ENCODE peak calls at places on chromosome 7, in six cellular contexts. M is OCI-LY7, Y is transverse colon, P is stomach, H is lower lobe of right lung, E is neural progenitor cell. N is an unnamed sample. For H3K4me1, the result is how much of the 10 kb centered on the place peaks cover.

GRCh38 chr7:133491846-133492652 is 239.2 kb downstream of the EXOC4 start:
- DNase-seq in M (no peak), Y (no peak), P (no peak), H (no peak), E (no peak), N (no peak)

GRCh38 chr7:105698531-105698930 is 117.2 kb upstream of the EFCAB10 start:
- DNase-seq in M (no peak), Y (no peak), P (no peak), H (no peak), E (no peak), N (no peak)

GRCh38 chr7:157476654-157477549 is 140.1 kb downstream of the DNAJB6 start:
- DNase-seq in M (no peak), Y (no peak), P (no peak), H (peak), E (no peak), N (no peak)

GRCh38 chr7:26188291-26188999 is 12.1 kb downstream of the HNRNPA2B1 start:
- DNase-seq in M (no peak), Y (no peak), P (no peak), H (no peak), E (no peak), N (no peak)

GRCh38 chr7:38681882-38682281 is 50.7 kb upstream of the AMPH start:
- DNase-seq in M (no peak), Y (no peak), P (no peak), H (no peak), E (no peak), N (no peak)

GRCh38 chr7:21603972-21604749 is 61.3 kb downstream of the DNAH11 start:
- DNase-seq in M (no peak), Y (no peak), P (no peak), H (no peak), E (no peak), N (no peak)

GRCh38 chr7:100655908-100656674 is at the start of gene ACTL6B:
- DNase-seq in M (no peak), Y (peak), P (peak), H (peak), E (peak), N (no peak)

GRCh38 chr7:28096713-28097112 is 83.9 kb downstream of the JAZF1 start:
- DNase-seq in M (peak), Y (peak), P (peak), H (no peak), E (peak), N (no peak)

GRCh38 chr7:134737561-134738353 is 41.7 kb upstream of the CALD1 start:
- DNase-seq in M (no peak), Y (no peak), P (no peak), H (no peak), E (no peak), N (no peak)

GRCh38 chr7:30164567-30164966 is 29.8 kb downstream of the MTURN start:
- DNase-seq in M (peak), Y (no peak), P (no peak), H (no peak), E (peak), N (no peak)

GRCh38 chr7:107210400-107210799 is 41.6 kb downstream of the HBP1 start:
- DNase-seq in M (peak), Y (no peak), P (no peak), H (no peak), E (no peak), N (no peak)

GRCh38 chr7:83040454-83040853 is 122.2 kb downstream of the PCLO start:
- DNase-seq in M (no peak), Y (no peak), P (no peak), H (no peak), E (no peak), N (no peak)

GRCh38 chr7:129202058-129202777 is 13.8 kb downstream of the SMO start:
- DNase-seq in M (no peak), Y (no peak), P (no peak), H (no peak), E (no peak), N (no peak)

GRCh38 chr7:97555845-97556431 is 175.9 kb upstream of the TAC1 start:
- DNase-seq in M (no peak), Y (no peak), P (no peak), H (no peak), E (peak), N (no peak)

GRCh38 chr7:40753455-40753854 is 618.6 kb downstream of the SUGCT start:
- DNase-seq in M (no peak), Y (no peak), P (no peak), H (no peak), E (no peak), N (no peak)

GRCh38 chr7:101507791-101508252 is 121.3 kb downstream of the MYL10 start:
- DNase-seq in M (peak), Y (peak), P (no peak), H (no peak), E (peak), N (no peak)

GRCh38 chr7:157519798-157520244 is 183.0 kb downstream of the DNAJB6 start:
- DNase-seq in M (peak), Y (no peak), P (peak), H (no peak), E (no peak), N (peak)

GRCh38 chr7:40843338-40844026 is 708.7 kb downstream of the SUGCT start:
- DNase-seq in M (no peak), Y (no peak), P (no peak), H (no peak), E (no peak), N (no peak)

GRCh38 chr7:158078161-158078910 is 509.3 kb downstream of the PTPRN2 start:
- DNase-seq in M (no peak), Y (no peak), P (peak), H (no peak), E (no peak), N (peak)

DNA sequence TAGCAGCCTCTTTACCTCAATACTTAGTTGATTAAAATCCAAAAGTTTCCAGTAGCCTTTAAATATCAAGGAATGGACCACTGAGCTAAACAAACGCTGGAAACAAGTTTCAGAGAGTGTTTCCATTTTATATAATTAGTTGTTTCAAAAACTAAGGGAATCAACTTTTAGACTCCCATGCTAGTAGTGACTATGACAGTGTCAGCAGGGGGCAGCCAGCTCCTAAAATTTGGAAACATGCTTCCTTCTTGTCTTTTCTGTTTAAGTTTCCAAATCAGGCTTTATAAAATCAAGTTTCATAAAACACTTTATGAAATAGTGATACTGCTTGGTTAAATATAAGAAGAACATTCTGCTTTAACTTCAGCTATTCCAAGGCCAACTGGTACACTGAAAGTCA is 138.2 kb upstream of the TMEM229A start:
- DNase-seq in M (no peak), Y (no peak), P (no peak), H (no peak), E (peak), N (no peak)
- TF ChIP-seq CTCF in M (peak), Y (no peak), P (no peak), H (no peak), E (peak), N (peak)

GRCh38 chr7:94323872-94324271 is 70.8 kb upstream of the COL1A2 start:
- DNase-seq in M (no peak), Y (no peak), P (no peak), H (no peak), E (no peak), N (no peak)
- H3K4me3 ChIP-seq in M (no peak), Y (no peak), P (no peak), H (no peak), E (no peak), N (no peak)

GRCh38 chr7:1532456-1533254 is 2.2 kb downstream of the MAFK start:
- DNase-seq in M (peak), Y (peak), P (peak), H (peak), E (no peak), N (peak)

GRCh38 chr7:1533255-1533568 is 2.7 kb downstream of the MAFK start:
- DNase-seq in M (no peak), Y (no peak), P (no peak), H (no peak), E (no peak), N (no peak)

GRCh38 chr7:1535100-1535458 is 4.6 kb downstream of the MAFK start:
- DNase-seq in M (no peak), Y (no peak), P (no peak), H (no peak), E (no peak), N (no peak)

GRCh38 chr7:1534330-1535099 is 4.0 kb downstream of the MAFK start:
- DNase-seq in M (no peak), Y (peak), P (no peak), H (no peak), E (no peak), N (no peak)

GRCh38 chr7:1533569-1534329 is 3.2 kb downstream of the MAFK start:
- DNase-seq in M (no peak), Y (peak), P (peak), H (no peak), E (no peak), N (peak)
- H3K4me1 ChIP-seq in M (under half), Y (half or more), P (half or more), H (half or more), E (under half), N (under half)

GRCh38 chr7:22980422-22980821 is 33.5 kb downstream of the HYCC1 start:
- DNase-seq in M (no peak), Y (no peak), P (no peak), H (no peak), E (no peak), N (no peak)

GRCh38 chr7:22979861-22980260 is 34.1 kb downstream of the HYCC1 start:
- DNase-seq in M (no peak), Y (no peak), P (no peak), H (no peak), E (no peak), N (no peak)

GRCh38 chr7:22983257-22983855 is 30.6 kb downstream of the HYCC1 start:
- DNase-seq in M (no peak), Y (no peak), P (no peak), H (no peak), E (no peak), N (no peak)

GRCh38 chr7:22979251-22979650 is 34.7 kb downstream of the HYCC1 start:
- DNase-seq in M (no peak), Y (no peak), P (no peak), H (no peak), E (no peak), N (no peak)
- TF ChIP-seq CTCF in M (no peak), Y (no peak), P (no peak), H (no peak), E (no peak), N (peak)

DNA sequence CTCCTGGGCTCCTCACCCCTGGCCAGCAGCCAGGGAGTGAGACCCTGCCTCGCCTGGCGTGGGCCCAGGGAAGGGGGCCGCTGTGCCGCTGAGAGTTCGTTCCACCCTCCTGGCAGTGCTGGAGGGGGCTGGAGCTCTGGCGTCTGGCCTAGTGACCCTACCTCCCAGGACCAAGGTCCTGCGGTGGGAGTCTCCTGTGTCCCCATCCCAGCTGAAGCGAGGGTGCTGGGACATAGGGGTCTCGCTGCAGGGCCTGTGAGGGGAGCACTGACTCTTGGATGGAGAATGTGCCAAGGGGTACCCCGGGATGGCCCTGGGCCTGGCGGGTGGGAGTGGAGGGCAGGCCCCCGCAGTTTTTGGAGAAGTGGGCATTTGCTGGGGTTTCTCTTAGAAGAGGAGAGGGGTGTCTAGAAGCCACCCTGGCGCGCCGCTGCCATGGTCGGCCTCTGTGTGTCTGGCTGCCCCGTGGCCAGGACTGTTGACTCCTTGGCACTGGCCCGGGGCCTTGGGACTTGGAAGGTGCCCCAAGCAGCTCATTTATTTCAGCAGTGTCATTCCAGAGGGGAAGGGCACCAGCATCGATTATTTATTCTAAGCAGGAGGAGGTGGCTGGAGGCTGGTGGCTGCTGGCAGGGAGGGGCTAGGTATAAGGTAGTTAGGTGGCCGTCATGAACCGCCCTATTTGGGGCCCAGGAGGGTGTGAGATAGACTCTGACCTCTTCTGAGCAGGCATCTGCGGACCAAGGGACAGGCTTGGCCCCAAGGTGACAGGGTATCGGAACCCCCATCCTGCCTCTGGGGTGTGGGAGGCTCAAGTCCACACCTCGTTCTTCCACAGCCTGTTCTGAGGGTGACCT is 1.5 kb downstream of the GTF2IRD1 start:
- DNase-seq in M (no peak), Y (peak), P (peak), H (no peak), E (no peak), N (no peak)
- H3K4me3 ChIP-seq in M (peak), Y (peak), P (peak), H (peak), E (peak), N (peak)

N was measured in RWPE2.